ENCODE peak calls at places on chromosome 9, in six cellular contexts. H is cardiac fibroblast, X is endodermal cell, B is left ventricle myocardium inferior, Q is posterior cingulate gyrus, I is right lobe of liver. Y is an unnamed sample.

GRCh38 chr9:78778843-78779486 is 482.0 kb downstream of the PSAT1 start:
- DNase-seq in H (no peak), X (no peak), B (no peak), Q (no peak), I (no peak), Y (no peak)

GRCh38 chr9:75699017-75699416 is 191.5 kb upstream of the PCSK5 start:
- DNase-seq in H (no peak), X (no peak), B (no peak), Q (no peak), I (no peak), Y (no peak)

GRCh38 chr9:132201780-132202703 is 40.2 kb downstream of the NTNG2 start:
- DNase-seq in H (no peak), X (peak), B (no peak), Q (peak), I (no peak), Y (no peak)

GRCh38 chr9:107548298-107549142 is 59.0 kb upstream of the KLF4 start:
- DNase-seq in H (peak), X (no peak), B (no peak), Q (peak), I (peak), Y (no peak)

GRCh38 chr9:89720721-89721660 is 116.2 kb downstream of the GADD45G start:
- DNase-seq in H (no peak), X (no peak), B (no peak), Q (peak), I (no peak), Y (no peak)

GRCh38 chr9:137405677-137406081 is 17.3 kb downstream of the EXD3 start:
- DNase-seq in H (no peak), X (no peak), B (no peak), Q (no peak), I (no peak), Y (no peak)

GRCh38 chr9:137804908-137805356 is 72.7 kb upstream of the CACNA1B start:
- DNase-seq in H (peak), X (no peak), B (no peak), Q (peak), I (no peak), Y (no peak)

GRCh38 chr9:95197692-95198271 is 119.7 kb downstream of the FANCC start:
- DNase-seq in H (peak), X (no peak), B (no peak), Q (no peak), I (no peak), Y (no peak)

GRCh38 chr9:100587375-100587774 is 9.5 kb downstream of the CAVIN4 start:
- DNase-seq in H (peak), X (no peak), B (no peak), Q (no peak), I (no peak), Y (no peak)

GRCh38 chr9:99037768-99038167 is 67.1 kb upstream of the TGFBR1 start:
- DNase-seq in H (no peak), X (no peak), B (no peak), Q (peak), I (no peak), Y (no peak)

GRCh38 chr9:13873212-13873611 is 440.7 kb downstream of the NFIB start:
- DNase-seq in H (no peak), X (no peak), B (no peak), Q (no peak), I (no peak), Y (no peak)

GRCh38 chr9:102434545-102434944 is 560.6 kb upstream of the CYLC2 start:
- DNase-seq in H (no peak), X (no peak), B (no peak), Q (no peak), I (no peak), Y (no peak)

GRCh38 chr9:89477811-89478583 is 19.9 kb downstream of the SEMA4D start:
- DNase-seq in H (peak), X (no peak), B (no peak), Q (peak), I (peak), Y (peak)